ENCODE peak calls at places on chromosomes 3 and 15, in six cellular contexts. C, X, P, K, E and O are unnamed samples.

GRCh38 chr3:169390310-169390731 is 273.2 kb downstream of the MECOM start:
- DNase-seq in C (peak; percentile 17), X (no peak), P (no peak), K (no peak), E (peak; percentile 62), O (no peak)

GRCh38 chr3:149174901-149175300 is 45.5 kb downstream of the HPS3 start:
- DNase-seq in C (no peak), X (peak; percentile 26), P (no peak), K (no peak), E (no peak), O (no peak)

GRCh38 chr3:171845541-171846284 is 2.6 kb downstream of the TMEM212 start:
- DNase-seq in C (no peak), X (no peak), P (no peak), K (no peak), E (no peak), O (no peak)

GRCh38 chr15:43484455-43484854 is 8.5 kb downstream of the TP53BP1 start:
- DNase-seq in C (no peak), X (no peak), P (no peak), K (no peak), E (no peak), O (no peak)

GRCh38 chr3:132394334-132394733 is 23.0 kb upstream of the DNAJC13 start:
- DNase-seq in C (no peak), X (no peak), P (no peak), K (no peak), E (no peak), O (no peak)

GRCh38 chr3:190983875-190984274 is 121.4 kb upstream of the GMNC start:
- DNase-seq in C (no peak), X (no peak), P (peak; percentile 7), K (no peak), E (no peak), O (no peak)

GRCh38 chr3:111864821-111865656 is 6.0 kb downstream of the PHLDB2 start:
- DNase-seq in C (peak; percentile 40), X (peak; percentile 93), P (no peak), K (no peak), E (peak; percentile 38), O (no peak)

GRCh38 chr15:29337156-29337959 is 67.7 kb upstream of the NSMCE3 start:
- DNase-seq in C (peak; percentile 23), X (no peak), P (no peak), K (no peak), E (peak; percentile 10), O (no peak)

DNA sequence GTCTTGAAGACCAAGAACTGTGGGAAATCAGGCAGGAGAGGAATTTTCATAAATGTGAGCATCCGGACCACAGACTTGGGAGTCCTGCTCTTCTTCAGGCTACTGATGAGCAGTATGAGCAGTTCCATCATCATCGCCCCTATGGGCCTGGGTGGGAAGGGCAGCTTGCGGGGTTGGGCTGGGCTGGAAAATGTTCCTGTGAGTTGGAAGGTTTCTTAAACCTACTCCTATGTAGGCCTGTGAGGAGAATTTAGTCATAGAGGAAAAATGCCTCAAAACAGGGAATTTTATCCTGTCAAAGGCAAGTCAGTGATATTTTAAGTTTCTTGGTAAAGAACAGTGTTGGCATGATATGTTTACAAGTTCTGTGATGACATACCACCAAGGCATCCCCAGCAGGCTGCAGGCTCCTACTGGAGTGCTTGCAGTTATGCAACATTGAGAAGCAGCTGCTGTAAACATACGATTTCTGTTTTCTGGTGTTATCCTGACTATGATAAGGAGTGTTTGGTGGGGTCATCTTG is 10.3 kb downstream of the MASP1 start:
- DNase-seq in C (peak; percentile 38), X (peak; percentile 27), P (no peak), K (no peak), E (no peak), O (no peak)
- TF ChIP-seq CTCF in C (peak; percentile 6), X (no peak), P (no peak), K (no peak), E (no peak), O (no peak)

DNA sequence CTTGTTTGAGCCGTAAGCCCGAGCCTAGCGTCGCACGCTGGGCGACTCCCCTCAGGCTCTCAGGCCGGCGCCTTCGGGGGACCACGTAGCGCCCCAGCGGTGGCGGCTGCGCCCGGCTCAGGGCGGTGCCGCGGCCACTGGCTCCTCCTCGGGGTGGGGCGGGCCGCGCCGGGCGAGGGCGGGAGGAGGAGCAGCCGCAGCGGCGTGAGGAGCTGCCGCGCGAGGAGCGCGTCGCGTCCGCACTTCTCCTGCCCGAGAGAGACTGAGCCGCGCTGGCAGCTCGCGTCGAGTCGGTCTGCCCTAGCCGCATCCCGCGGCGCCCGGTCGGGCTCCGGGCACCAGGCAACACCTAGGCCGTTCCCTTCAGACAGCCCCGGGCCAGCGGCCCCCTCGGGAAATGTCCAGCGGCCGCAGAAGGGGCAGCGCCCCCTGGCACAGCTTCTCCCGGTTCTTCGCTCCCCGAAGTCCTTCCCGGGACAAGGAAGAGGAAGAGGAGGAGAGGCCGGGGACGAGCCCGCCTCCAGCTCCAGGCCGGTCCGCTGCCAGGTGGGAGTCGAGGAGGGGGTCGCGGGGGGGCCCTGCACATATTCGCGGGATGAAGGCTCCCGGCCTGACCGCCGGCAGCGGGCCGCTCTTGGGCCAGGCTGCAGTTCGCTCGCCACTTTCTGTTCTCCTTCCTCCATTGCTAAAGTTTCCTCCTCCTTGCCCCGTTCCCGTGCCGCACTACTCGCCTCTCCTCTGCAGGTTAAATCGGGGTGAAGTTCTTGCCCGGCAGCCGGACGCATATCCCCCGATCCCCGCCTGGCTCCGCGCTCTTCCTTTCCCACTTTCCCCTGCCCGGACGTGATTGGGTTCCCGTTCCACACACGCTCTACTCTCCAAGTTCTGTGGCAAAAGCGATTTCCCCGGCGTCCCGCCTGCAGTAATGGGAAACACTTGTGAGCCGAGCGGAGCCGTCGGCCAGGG is at the start of gene CRYBG3:
- DNase-seq in C (peak; percentile 93), X (peak; percentile 83), P (peak; percentile 69), K (peak; percentile 84), E (peak; percentile 64), O (peak; percentile 78)
- TF ChIP-seq CTCF in C (peak; percentile 37), X (peak; percentile 54), P (peak; percentile 24), K (no peak), E (peak; percentile 49), O (no peak)

GRCh38 chr3:94234177-94234788 is 171.4 kb downstream of the NSUN3 start:
- DNase-seq in C (peak; percentile 66), X (peak; percentile 63), P (peak; percentile 27), K (no peak), E (peak; percentile 47), O (peak; percentile 51)
- TF ChIP-seq CTCF in C (peak; percentile 81), X (peak; percentile 82), P (peak; percentile 87), K (peak; percentile 10), E (peak; percentile 66), O (peak; percentile 75)

GRCh38 chr15:69134841-69135240 is 25.6 kb upstream of the GLCE start:
- DNase-seq in C (no peak), X (no peak), P (no peak), K (no peak), E (no peak), O (no peak)

GRCh38 chr15:69141833-69142232 is 18.6 kb upstream of the GLCE start:
- DNase-seq in C (no peak), X (no peak), P (no peak), K (no peak), E (no peak), O (no peak)

GRCh38 chr15:69140306-69140705 is 20.1 kb upstream of the GLCE start:
- DNase-seq in C (no peak), X (no peak), P (no peak), K (no peak), E (no peak), O (no peak)

GRCh38 chr15:69141286-69141701 is 19.1 kb upstream of the GLCE start:
- DNase-seq in C (peak; percentile 46), X (no peak), P (no peak), K (no peak), E (no peak), O (no peak)

DNA sequence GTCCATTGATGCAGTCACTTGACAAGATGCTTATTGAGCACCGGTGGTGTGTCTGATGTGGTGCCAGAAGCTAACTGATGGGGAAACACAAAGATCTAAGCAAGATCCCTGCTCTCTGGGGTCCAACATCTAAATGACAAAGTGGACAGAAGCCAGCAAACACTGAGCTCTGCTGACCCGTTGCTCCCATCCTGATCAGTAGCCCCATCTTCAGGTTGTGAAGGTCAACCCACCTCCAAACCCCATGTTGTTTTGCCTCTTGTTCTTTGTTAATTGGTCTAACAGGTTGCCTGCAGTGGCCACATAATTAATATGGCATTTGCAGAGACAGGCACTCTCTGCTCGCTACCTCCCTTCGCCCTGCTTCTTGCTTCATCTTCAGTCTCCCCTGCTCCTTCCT is 21.5 kb upstream of the GLCE start:
- DNase-seq in C (no peak), X (no peak), P (no peak), K (no peak), E (no peak), O (no peak)
- TF ChIP-seq CTCF in C (no peak), X (no peak), P (no peak), K (no peak), E (no peak), O (no peak)

GRCh38 chr15:89910891-89911626 is 1.7 kb downstream of the ARPIN start:
- DNase-seq in C (no peak), X (no peak), P (no peak), K (no peak), E (no peak), O (no peak)
- TF ChIP-seq CTCF in C (no peak), X (no peak), P (no peak), K (no peak), E (no peak), O (no peak)

DNA sequence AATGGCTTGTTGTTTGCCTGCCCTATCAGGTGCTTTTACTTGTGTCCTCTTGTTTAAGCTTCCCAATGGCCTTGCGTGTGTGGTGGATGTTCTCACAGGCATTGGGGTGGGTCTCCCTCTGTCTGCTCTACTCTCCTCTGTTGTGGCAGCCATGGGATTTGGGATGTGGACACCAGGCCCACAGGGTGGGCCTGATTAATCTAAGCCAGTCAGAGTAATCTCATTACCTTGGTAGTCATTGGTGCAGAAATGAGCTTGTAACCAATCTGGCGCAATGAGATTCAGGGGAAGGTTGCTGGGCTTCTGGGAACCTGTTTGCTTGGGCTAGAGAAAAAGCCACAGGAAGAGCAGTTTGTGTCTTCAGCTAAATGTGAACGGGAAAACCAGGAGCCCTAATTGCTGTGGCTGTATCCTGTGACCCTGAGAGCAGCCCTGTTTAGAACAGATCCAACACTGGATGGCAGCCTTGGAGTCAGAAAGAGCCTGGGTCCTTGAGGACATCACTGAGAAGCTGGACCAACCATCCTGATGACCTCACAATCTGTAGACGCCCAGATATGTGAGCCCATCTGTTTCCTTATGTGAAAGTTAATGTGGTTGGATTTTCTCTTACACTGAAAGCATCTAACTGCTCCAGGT is 157.3 kb upstream of the UBE2E1 start:
- DNase-seq in C (no peak), X (peak; percentile 19), P (no peak), K (no peak), E (no peak), O (no peak)
- TF ChIP-seq CTCF in C (no peak), X (no peak), P (peak; percentile 23), K (no peak), E (no peak), O (no peak)

DNA sequence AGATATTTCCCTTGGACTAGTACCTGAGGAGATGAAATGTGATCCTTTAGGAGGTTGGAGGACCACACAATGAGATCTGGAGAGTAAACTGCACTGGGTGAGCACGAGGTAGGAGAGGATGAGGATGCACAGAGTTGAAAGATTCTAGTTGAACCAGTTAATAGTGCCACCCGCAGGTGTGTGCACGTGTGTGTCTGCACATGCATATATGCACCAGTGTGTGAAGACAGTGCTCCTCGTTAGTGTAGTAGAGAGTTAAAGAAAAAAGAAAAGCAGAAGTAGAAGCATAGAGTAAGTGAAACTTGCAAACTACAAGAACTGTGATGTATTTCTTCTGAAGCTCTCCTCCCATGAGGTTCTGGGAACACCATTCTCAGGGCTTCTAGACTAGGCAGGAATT is 8.4 kb downstream of the MED12L start:
- DNase-seq in C (no peak), X (no peak), P (peak; percentile 79), K (no peak), E (no peak), O (no peak)
- TF ChIP-seq CTCF in C (no peak), X (no peak), P (peak; percentile 59), K (no peak), E (no peak), O (no peak)

GRCh38 chr3:99602183-99602582 is 36.2 kb upstream of the COL8A1 start:
- DNase-seq in C (no peak), X (no peak), P (no peak), K (no peak), E (no peak), O (no peak)
- TF ChIP-seq CTCF in C (no peak), X (no peak), P (no peak), K (no peak), E (no peak), O (no peak)